ENCODE peak calls at places on chromosome 4, in five cellular contexts. V is stimulated activated CD8-positive, alpha-beta memory T cell treated with anti-CD3 and anti-CD28 coated beads, Interleukin-7, amount 100 ng/mL, for 1 hour; K is Panc1; T is HFF-Myc; N is neural progenitor cell. Z is an unnamed sample.

GRCh38 chr4:105462610-105463009 is 11.3 kb downstream of the PPA2 start:
- DNase-seq in V (no peak), K (no peak), T (no peak), N (no peak), Z (no peak)

GRCh38 chr4:98627883-98628282 is 30.5 kb downstream of the TSPAN5 start:
- DNase-seq in V (no peak), K (no peak), T (no peak), N (no peak), Z (no peak)

GRCh38 chr4:84499065-84499982 is at the start of gene NKX6-1:
- DNase-seq in V (no peak), K (peak; percentile 25), T (no peak), N (peak; percentile 99), Z (peak; percentile 98)

GRCh38 chr4:159267023-159267939 is 164.4 kb downstream of the RAPGEF2 start:
- DNase-seq in V (no peak), K (no peak), T (no peak), N (peak; percentile 18), Z (no peak)

GRCh38 chr4:8024073-8024786 is 84.6 kb upstream of the AFAP1 start:
- DNase-seq in V (no peak), K (no peak), T (no peak), N (no peak), Z (no peak)

GRCh38 chr4:8229341-8229975 is 30.4 kb downstream of the SH3TC1 start:
- DNase-seq in V (no peak), K (no peak), T (no peak), N (no peak), Z (no peak)

GRCh38 chr4:188092824-188093223 is 16.6 kb downstream of the TRIML2 start:
- DNase-seq in V (no peak), K (no peak), T (no peak), N (no peak), Z (no peak)

GRCh38 chr4:127534041-127534440 is 98.7 kb upstream of the INTU start:
- DNase-seq in V (no peak), K (no peak), T (no peak), N (no peak), Z (no peak)

GRCh38 chr4:114318309-114318708 is 280.3 kb upstream of the UGT8 start:
- DNase-seq in V (no peak), K (no peak), T (no peak), N (no peak), Z (no peak)

GRCh38 chr4:21765810-21766407 is 182.7 kb downstream of the KCNIP4 start:
- DNase-seq in V (no peak), K (peak; percentile 38), T (no peak), N (peak; percentile 65), Z (peak; percentile 89)

GRCh38 chr4:3011456-3012220 is 48.3 kb downstream of the GRK4 start:
- DNase-seq in V (no peak), K (no peak), T (no peak), N (no peak), Z (no peak)

GRCh38 chr4:76090241-76090691 is 15.8 kb downstream of the ART3 start:
- DNase-seq in V (no peak), K (no peak), T (no peak), N (no peak), Z (no peak)

GRCh38 chr4:129342820-129343219 is 246.9 kb downstream of the C4orf33 start:
- DNase-seq in V (no peak), K (no peak), T (no peak), N (no peak), Z (no peak)

GRCh38 chr4:77921701-77922100 is 59.1 kb downstream of the MRPL1 start:
- DNase-seq in V (no peak), K (peak; percentile 59), T (peak; percentile 86), N (no peak), Z (no peak)